ENCODE peak calls at places on chromosomes 3 and 15, in five cellular contexts. F, J, O, L and G are unnamed samples.

GRCh38 chr15:31371520-31372240 is 45.0 kb downstream of the KLF13 start:
- DNase-seq in J (no peak), F (peak; percentile 85), O (no peak), L (no peak), G (no peak)

GRCh38 chr15:29670945-29671307 is 151.3 kb downstream of the TJP1 start:
- DNase-seq in O (peak; percentile 68), J (no peak), F (no peak), L (peak; percentile 88), G (peak; percentile 90)

GRCh38 chr3:52054689-52055511 is 1.5 kb downstream of the DUSP7 start:
- DNase-seq in O (no peak), J (no peak), L (peak; percentile 50), F (no peak), G (no peak)

GRCh38 chr3:49790626-49791411 is 4.5 kb upstream of the IP6K1 start:
- DNase-seq in L (no peak), J (no peak), F (no peak), O (no peak), G (peak; percentile 58)

GRCh38 chr3:52277071-52277964 is 1.1 kb downstream of the WDR82 start:
- DNase-seq in L (peak; percentile 89), F (peak; percentile 88), O (peak; percentile 85), J (peak; percentile 85), G (peak; percentile 48)

GRCh38 chr15:41429003-41429890 is 12.4 kb downstream of the RTF1 start:
- DNase-seq in L (peak; percentile 33), F (no peak), J (no peak), O (peak; percentile 23), G (no peak)

GRCh38 chr3:103991461-103992115 is 1375.1 kb upstream of the ALCAM start:
- DNase-seq in O (no peak), F (no peak), L (no peak), J (no peak), G (no peak)

GRCh38 chr15:95653361-95653805 is 677.1 kb upstream of the NR2F2 start:
- DNase-seq in J (no peak), O (peak; percentile 10), L (peak; percentile 46), F (no peak), G (no peak)

GRCh38 chr15:78088773-78089080 is 3.6 kb upstream of the SH2D7 start:
- DNase-seq in J (no peak), L (no peak), F (no peak), O (no peak), G (no peak)

GRCh38 chr3:72157782-72158638 is 373.1 kb upstream of the PROK2 start:
- DNase-seq in F (no peak), J (no peak), L (no peak), O (no peak), G (no peak)

GRCh38 chr3:72154391-72155300 is 369.7 kb upstream of the PROK2 start:
- DNase-seq in J (no peak), O (peak; percentile 60), F (no peak), L (no peak), G (no peak)

GRCh38 chr3:72152551-72153476 is 367.9 kb upstream of the PROK2 start:
- DNase-seq in O (peak; percentile 89), F (no peak), J (peak; percentile 75), L (peak; percentile 74), G (peak; percentile 23)

GRCh38 chr3:72153477-72154314 is 368.7 kb upstream of the PROK2 start:
- DNase-seq in L (no peak), F (no peak), J (no peak), O (no peak), G (no peak)

GRCh38 chr3:72155391-72156064 is 370.6 kb upstream of the PROK2 start:
- DNase-seq in O (peak; percentile 83), L (peak; percentile 69), F (no peak), J (peak; percentile 28), G (peak; percentile 97)
- TF ChIP-seq CTCF in O (no peak), L (no peak), F (no peak), J (no peak), G (no peak)

GRCh38 chr3:14391033-14391432 is 11.4 kb upstream of the SLC6A6 start:
- DNase-seq in L (no peak), J (no peak), F (no peak), O (peak; percentile 63), G (peak; percentile 80)

GRCh38 chr3:14392231-14392630 is 10.2 kb upstream of the SLC6A6 start:
- DNase-seq in F (no peak), L (no peak), O (no peak), J (no peak), G (no peak)

GRCh38 chr3:14392803-14393319 is 9.5 kb upstream of the SLC6A6 start:
- DNase-seq in J (no peak), L (no peak), O (no peak), F (no peak), G (no peak)

GRCh38 chr3:14396293-14396692 is 6.1 kb upstream of the SLC6A6 start:
- DNase-seq in J (no peak), O (no peak), L (no peak), F (no peak), G (no peak)

GRCh38 chr3:14393440-14394111 is 8.8 kb upstream of the SLC6A6 start:
- DNase-seq in F (no peak), L (no peak), O (no peak), J (no peak), G (no peak)
- TF ChIP-seq CTCF in F (no peak), L (no peak), O (no peak), J (no peak), G (no peak)

GRCh38 chr3:65334045-65334665 is 646.4 kb upstream of the ADAMTS9 start:
- DNase-seq in F (no peak), J (no peak), L (no peak), O (no peak), G (no peak)
- TF ChIP-seq CTCF in F (no peak), J (peak; percentile 39), L (no peak), O (peak; percentile 27), G (peak; percentile 48)

GRCh38 chr3:112088944-112089343 is 2.8 kb downstream of the C3orf52 start:
- DNase-seq in O (no peak), J (no peak), F (no peak), L (no peak), G (no peak)
- TF ChIP-seq CTCF in O (no peak), J (no peak), F (no peak), L (no peak), G (no peak)